ENCODE peak calls at places on chromosomes 1 and 21, in seven cellular contexts. One of them, this sample, is unnamed.

GRCh38 chr1:93615201-93616150 is 66.2 kb downstream of the BCAR3 start:
- DNase-seq in mesendoderm: peak
- DNase-seq in effector memory CD4-positive, alpha-beta T cell: no peak
- DNase-seq in fibroblast of lung: peak
- DNase-seq in stimulated activated CD4-positive, alpha-beta T cell treated with anti-CD3 and anti-CD28 coated beads, Interleukin-2, amount 100 ng/mL, for 48 hours: peak
- DNase-seq in foreskin fibroblast: no peak
- DNase-seq in HT1080: peak
- DNase-seq in this sample: peak

GRCh38 chr1:223718850-223719249 is 6.5 kb downstream of the CAPN2 start:
- DNase-seq in mesendoderm: peak
- DNase-seq in effector memory CD4-positive, alpha-beta T cell: no peak
- DNase-seq in fibroblast of lung: no peak
- DNase-seq in stimulated activated CD4-positive, alpha-beta T cell treated with anti-CD3 and anti-CD28 coated beads, Interleukin-2, amount 100 ng/mL, for 48 hours: no peak
- DNase-seq in foreskin fibroblast: no peak
- DNase-seq in HT1080: no peak
- DNase-seq in this sample: no peak

GRCh38 chr1:228009116-228009827 is 2.5 kb downstream of the WNT3A start:
- DNase-seq in mesendoderm: no peak
- DNase-seq in effector memory CD4-positive, alpha-beta T cell: no peak
- DNase-seq in fibroblast of lung: no peak
- DNase-seq in stimulated activated CD4-positive, alpha-beta T cell treated with anti-CD3 and anti-CD28 coated beads, Interleukin-2, amount 100 ng/mL, for 48 hours: no peak
- DNase-seq in foreskin fibroblast: no peak
- DNase-seq in HT1080: no peak
- DNase-seq in this sample: no peak

GRCh38 chr1:3504151-3504822 is 49.8 kb downstream of the ARHGEF16 start:
- DNase-seq in mesendoderm: no peak
- DNase-seq in effector memory CD4-positive, alpha-beta T cell: no peak
- DNase-seq in fibroblast of lung: peak
- DNase-seq in stimulated activated CD4-positive, alpha-beta T cell treated with anti-CD3 and anti-CD28 coated beads, Interleukin-2, amount 100 ng/mL, for 48 hours: no peak
- DNase-seq in foreskin fibroblast: peak
- DNase-seq in HT1080: peak
- DNase-seq in this sample: peak

GRCh38 chr21:41636636-41637625 is 129.0 kb upstream of the TMPRSS2 start:
- DNase-seq in mesendoderm: no peak
- DNase-seq in effector memory CD4-positive, alpha-beta T cell: no peak
- DNase-seq in fibroblast of lung: no peak
- DNase-seq in stimulated activated CD4-positive, alpha-beta T cell treated with anti-CD3 and anti-CD28 coated beads, Interleukin-2, amount 100 ng/mL, for 48 hours: no peak
- DNase-seq in foreskin fibroblast: no peak
- DNase-seq in HT1080: no peak
- DNase-seq in this sample: no peak

GRCh38 chr1:87329051-87329755 is 523 bp downstream of the LMO4 start:
- DNase-seq in mesendoderm: peak
- DNase-seq in effector memory CD4-positive, alpha-beta T cell: peak
- DNase-seq in fibroblast of lung: peak
- DNase-seq in stimulated activated CD4-positive, alpha-beta T cell treated with anti-CD3 and anti-CD28 coated beads, Interleukin-2, amount 100 ng/mL, for 48 hours: peak
- DNase-seq in foreskin fibroblast: peak
- DNase-seq in HT1080: no peak
- DNase-seq in this sample: peak

GRCh38 chr1:52296345-52296744 is 69.7 kb downstream of the CC2D1B start:
- DNase-seq in mesendoderm: peak
- DNase-seq in effector memory CD4-positive, alpha-beta T cell: no peak
- DNase-seq in fibroblast of lung: peak
- DNase-seq in stimulated activated CD4-positive, alpha-beta T cell treated with anti-CD3 and anti-CD28 coated beads, Interleukin-2, amount 100 ng/mL, for 48 hours: peak
- DNase-seq in foreskin fibroblast: peak
- DNase-seq in HT1080: peak
- DNase-seq in this sample: no peak

GRCh38 chr1:167003711-167004110 is 14.6 kb downstream of the MAEL start:
- DNase-seq in mesendoderm: no peak
- DNase-seq in effector memory CD4-positive, alpha-beta T cell: no peak
- DNase-seq in fibroblast of lung: no peak
- DNase-seq in stimulated activated CD4-positive, alpha-beta T cell treated with anti-CD3 and anti-CD28 coated beads, Interleukin-2, amount 100 ng/mL, for 48 hours: no peak
- DNase-seq in foreskin fibroblast: no peak
- DNase-seq in HT1080: no peak
- DNase-seq in this sample: no peak

GRCh38 chr1:229300099-229300757 is 29.3 kb downstream of the RAB4A start:
- DNase-seq in mesendoderm: peak
- DNase-seq in effector memory CD4-positive, alpha-beta T cell: no peak
- DNase-seq in fibroblast of lung: no peak
- DNase-seq in stimulated activated CD4-positive, alpha-beta T cell treated with anti-CD3 and anti-CD28 coated beads, Interleukin-2, amount 100 ng/mL, for 48 hours: no peak
- DNase-seq in foreskin fibroblast: no peak
- DNase-seq in HT1080: peak
- DNase-seq in this sample: no peak

GRCh38 chr1:201594575-201595245 is 55.8 kb downstream of the NAV1 start:
- DNase-seq in mesendoderm: peak
- DNase-seq in effector memory CD4-positive, alpha-beta T cell: no peak
- DNase-seq in fibroblast of lung: no peak
- DNase-seq in stimulated activated CD4-positive, alpha-beta T cell treated with anti-CD3 and anti-CD28 coated beads, Interleukin-2, amount 100 ng/mL, for 48 hours: no peak
- DNase-seq in foreskin fibroblast: peak
- DNase-seq in HT1080: no peak
- DNase-seq in this sample: no peak

GRCh38 chr1:1672181-1672965 is 13.6 kb upstream of the CDK11B start:
- DNase-seq in mesendoderm: no peak
- DNase-seq in effector memory CD4-positive, alpha-beta T cell: no peak
- DNase-seq in fibroblast of lung: no peak
- DNase-seq in stimulated activated CD4-positive, alpha-beta T cell treated with anti-CD3 and anti-CD28 coated beads, Interleukin-2, amount 100 ng/mL, for 48 hours: no peak
- DNase-seq in foreskin fibroblast: no peak
- DNase-seq in HT1080: no peak
- DNase-seq in this sample: no peak

GRCh38 chr21:39900491-39900890 is 33.3 kb downstream of the PCP4 start:
- DNase-seq in mesendoderm: peak
- DNase-seq in effector memory CD4-positive, alpha-beta T cell: no peak
- DNase-seq in fibroblast of lung: no peak
- DNase-seq in stimulated activated CD4-positive, alpha-beta T cell treated with anti-CD3 and anti-CD28 coated beads, Interleukin-2, amount 100 ng/mL, for 48 hours: no peak
- DNase-seq in foreskin fibroblast: no peak
- DNase-seq in HT1080: no peak
- DNase-seq in this sample: no peak